ENCODE peak calls at places on chromosomes 1 and 21, in six cellular contexts. A is stimulated activated naive CD4-positive, alpha-beta T cell; N is EL; G is posterior vena cava; T is GM18507; H is D341Med. I is an unnamed sample.

GRCh38 chr21:45991606-45992301 is 10.2 kb downstream of the COL6A1 start:
- DNase-seq in A (no peak), N (no peak), G (no peak), T (no peak), H (no peak), I (no peak)

GRCh38 chr21:41847066-41847804 is 31.9 kb downstream of the PRDM15 start:
- DNase-seq in A (no peak), N (no peak), G (no peak), T (no peak), H (no peak), I (no peak)

GRCh38 chr1:6922096-6922931 is 137.1 kb downstream of the CAMTA1 start:
- DNase-seq in A (no peak), N (peak; percentile 43), G (peak; percentile 88), T (no peak), H (no peak), I (peak; percentile 68)

GRCh38 chr1:213163278-213163711 is 112.3 kb downstream of the RPS6KC1 start:
- DNase-seq in A (no peak), N (no peak), G (no peak), T (no peak), H (no peak), I (no peak)

GRCh38 chr21:42513151-42513984 is at the start of gene SLC37A1:
- DNase-seq in A (peak; percentile 18), N (no peak), G (no peak), T (no peak), H (peak; percentile 81), I (no peak)

GRCh38 chr1:214658175-214658574 is 55.2 kb downstream of the CENPF start:
- DNase-seq in A (no peak), N (no peak), G (no peak), T (no peak), H (no peak), I (no peak)

GRCh38 chr1:216183007-216183406 is 240.2 kb downstream of the USH2A start:
- DNase-seq in A (no peak), N (peak; percentile 86), G (no peak), T (no peak), H (no peak), I (no peak)

GRCh38 chr1:217495249-217495648 is 135.6 kb downstream of the GPATCH2 start:
- DNase-seq in A (no peak), N (no peak), G (no peak), T (no peak), H (no peak), I (no peak)

GRCh38 chr1:2807678-2808385 is 6.3 kb upstream of the TTC34 start:
- DNase-seq in A (no peak), N (no peak), G (no peak), T (no peak), H (no peak), I (no peak)

I was measured in pancreas.